ENCODE peak calls at places on chromosomes 16 and 17, in seven cellular contexts. P is NCI-H1105; I is activated effector memory CD4-positive, alpha-beta T cell treated with anti-CD3 and anti-CD28 coated beads, Interleukin-2, amount 50 U/mL, for 16 hours; R is hippocampal formation; X is IMR-90; W is effector memory CD8-positive, alpha-beta T cell; G is lung microvascular endothelial cell. T is an unnamed sample.

GRCh38 chr16:17474037-17474436 is 3.3 kb upstream of the XYLT1 start:
- DNase-seq in I (no peak), X (no peak), W (no peak), R (no peak), G (no peak), P (no peak), T (no peak)

GRCh38 chr17:20095366-20096080 is 86.4 kb downstream of the SPECC1 start:
- DNase-seq in W (no peak), R (peak; percentile 77), I (no peak), G (peak; percentile 67), X (peak; percentile 13), P (no peak), T (peak; percentile 85)

GRCh38 chr16:79833559-79833958 is 233.0 kb upstream of the MAF start:
- DNase-seq in R (no peak), I (no peak), G (no peak), X (no peak), W (no peak), P (no peak), T (no peak)

GRCh38 chr17:44004077-44004760 is at the start of gene NAGS:
- DNase-seq in P (no peak), W (peak; percentile 24), R (no peak), X (no peak), I (peak; percentile 64), G (peak; percentile 12), T (no peak)

GRCh38 chr17:61230972-61231820 is 168.4 kb upstream of the TBX2 start:
- DNase-seq in P (no peak), W (no peak), I (no peak), X (no peak), R (no peak), G (no peak), T (no peak)

GRCh38 chr17:82893779-82894178 is 54.0 kb upstream of the ZNF750 start:
- DNase-seq in X (peak; percentile 8), G (peak; percentile 51), P (no peak), W (no peak), I (no peak), R (no peak), T (no peak)

GRCh38 chr16:49890876-49891275 is 35.0 kb upstream of the ZNF423 start:
- DNase-seq in R (no peak), G (peak; percentile 27), X (no peak), W (no peak), I (no peak), P (no peak), T (no peak)

GRCh38 chr17:20010099-20010863 is 1.1 kb downstream of the SPECC1 start:
- DNase-seq in G (peak; percentile 75), R (peak; percentile 83), W (no peak), I (no peak), P (peak; percentile 65), X (peak; percentile 61), T (peak; percentile 47)

GRCh38 chr16:12425134-12425941 is 378.3 kb downstream of the CPPED1 start:
- DNase-seq in P (no peak), G (no peak), X (no peak), R (no peak), I (no peak), W (no peak), T (no peak)

GRCh38 chr17:41434313-41434895 is 6.4 kb downstream of the KRT38 start:
- DNase-seq in I (no peak), R (no peak), W (no peak), G (no peak), P (no peak), X (no peak), T (no peak)

GRCh38 chr17:40551874-40552768 is 13.2 kb downstream of the CCR7 start:
- DNase-seq in P (no peak), X (peak; percentile 99), R (peak; percentile 48), I (peak; percentile 61), G (peak; percentile 53), W (no peak), T (peak; percentile 52)

GRCh38 chr17:7475764-7476422 is 3.5 kb downstream of the ZBTB4 start:
- DNase-seq in X (peak; percentile 41), P (no peak), G (peak; percentile 49), I (no peak), R (no peak), W (no peak), T (peak; percentile 75)

GRCh38 chr16:78703951-78704350 is 604.5 kb downstream of the WWOX start:
- DNase-seq in G (no peak), X (no peak), P (no peak), R (no peak), I (no peak), W (no peak), T (no peak)

GRCh38 chr16:31168848-31169247 is 11.1 kb upstream of the FUS start:
- DNase-seq in P (no peak), G (no peak), X (no peak), W (no peak), I (no peak), R (no peak), T (no peak)

GRCh38 chr17:76153640-76154039 is 12.6 kb upstream of the FOXJ1 start:
- DNase-seq in P (no peak), W (no peak), R (no peak), G (peak; percentile 41), X (peak; percentile 12), I (no peak), T (no peak)

GRCh38 chr17:65963179-65963578 is 228.8 kb downstream of the CEP112 start:
- DNase-seq in G (no peak), R (no peak), I (no peak), X (no peak), W (no peak), P (no peak), T (no peak)

GRCh38 chr17:80753946-80754345 is 209.3 kb downstream of the RPTOR start:
- DNase-seq in G (no peak), R (no peak), I (peak; percentile 38), P (no peak), X (no peak), W (no peak), T (no peak)

GRCh38 chr16:64478258-64478906 is 643.5 kb downstream of the CDH11 start:
- DNase-seq in W (no peak), X (peak; percentile 54), R (no peak), G (peak; percentile 60), P (peak; percentile 43), I (no peak), T (no peak)

GRCh38 chr16:9090101-9090959 is 1.1 kb upstream of the HAPSTR1 start:
- DNase-seq in P (no peak), I (peak; percentile 79), X (no peak), W (peak; percentile 14), G (peak; percentile 43), R (no peak), T (peak; percentile 66)

GRCh38 chr16:57503366-57503765 is 17.1 kb upstream of the DOK4 start:
- DNase-seq in G (no peak), W (no peak), X (no peak), P (no peak), R (no peak), I (no peak), T (no peak)

GRCh38 chr17:6544770-6545169 is 11.6 kb downstream of the PITPNM3 start:
- DNase-seq in G (no peak), P (no peak), I (no peak), W (no peak), X (no peak), R (no peak), T (no peak)

GRCh38 chr16:78743556-78743955 is 644.1 kb downstream of the WWOX start:
- DNase-seq in R (no peak), I (no peak), X (no peak), W (no peak), G (no peak), P (no peak), T (no peak)

GRCh38 chr16:85402910-85403692 is 210.0 kb upstream of the GSE1 start:
- DNase-seq in R (no peak), P (no peak), X (peak; percentile 77), I (peak; percentile 46), W (no peak), G (peak; percentile 90), T (peak; percentile 73)

GRCh38 chr16:74896389-74897370 is 88.2 kb downstream of the WDR59 start:
- DNase-seq in G (no peak), R (no peak), W (no peak), I (no peak), P (no peak), X (peak; percentile 62), T (no peak)

GRCh38 chr16:83272843-83273242 is 534.9 kb upstream of the HSBP1 start:
- DNase-seq in R (peak; percentile 40), W (no peak), I (no peak), G (no peak), P (no peak), X (no peak), T (no peak)

GRCh38 chr16:75589301-75589700 is 23.1 kb downstream of the GABARAPL2 start:
- DNase-seq in W (no peak), G (peak; percentile 91), I (no peak), P (no peak), X (no peak), R (peak; percentile 21), T (peak; percentile 69)

GRCh38 chr16:2282866-2283555 is 15.1 kb upstream of the RNPS1 start:
- DNase-seq in G (no peak), R (no peak), X (no peak), W (no peak), P (no peak), I (no peak), T (no peak)

GRCh38 chr16:12796498-12796897 is 7.2 kb downstream of the CPPED1 start:
- DNase-seq in R (no peak), W (no peak), G (no peak), X (peak; percentile 16), I (no peak), P (no peak), T (no peak)

GRCh38 chr17:43983196-43983514 is 21.3 kb upstream of the NAGS start:
- DNase-seq in R (no peak), I (no peak), P (no peak), W (no peak), G (no peak), X (no peak), T (no peak)

GRCh38 chr17:41069031-41069430 is 3.4 kb upstream of the KRTAP2-4 start:
- DNase-seq in X (no peak), R (no peak), P (no peak), W (no peak), G (no peak), I (no peak), T (no peak)

T was measured in left ventricle myocardium superior.